ENCODE peak calls at places on chromosomes 16 and 17, in seven cellular contexts. M is CD8-positive, alpha-beta T cell; U is heart right ventricle; E is AG04450; Y is body of pancreas; Q is transverse colon; N is upper lobe of right lung. S is an unnamed sample.

GRCh38 chr16:78770353-78771091 is 671.1 kb downstream of the WWOX start:
- DNase-seq in E (no peak), U (peak), M (peak), Q (peak), N (peak), Y (peak), S (peak)

GRCh38 chr17:41360291-41360995 is 9.2 kb downstream of the KRT33B start:
- DNase-seq in N (no peak), Q (no peak), M (no peak), U (no peak), E (no peak), Y (no peak), S (no peak)

GRCh38 chr16:84643180-84643583 is 5.1 kb upstream of the KLHL36 start:
- DNase-seq in Y (peak), U (peak), N (peak), Q (peak), M (no peak), E (peak), S (peak)

GRCh38 chr17:47895254-47895855 is 681 bp upstream of the SP2 start:
- DNase-seq in Y (peak), E (no peak), U (no peak), M (no peak), Q (peak), N (peak), S (peak)

GRCh38 chr17:20066253-20066652 is 57.1 kb downstream of the SPECC1 start:
- DNase-seq in M (no peak), N (no peak), Y (peak), Q (no peak), U (peak), E (peak), S (no peak)

GRCh38 chr17:1485311-1485747 is 7.2 kb downstream of the MYO1C start:
- DNase-seq in E (no peak), U (peak), M (peak), N (peak), Y (peak), Q (peak), S (peak)

GRCh38 chr17:57553991-57554825 is 190.9 kb downstream of the CCDC182 start:
- DNase-seq in U (no peak), N (no peak), Y (no peak), M (no peak), Q (peak), E (no peak), S (peak)

GRCh38 chr16:85017151-85017550 is 5.8 kb upstream of the ZDHHC7 start:
- DNase-seq in Q (no peak), M (no peak), U (no peak), N (no peak), Y (no peak), E (no peak), S (peak)

GRCh38 chr16:5062790-5063765 is 2.7 kb downstream of the C16orf89 start:
- DNase-seq in Y (no peak), U (no peak), Q (no peak), E (no peak), N (peak), M (no peak), S (no peak)

GRCh38 chr16:49598386-49599170 is 225.0 kb downstream of the C16orf78 start:
- DNase-seq in Q (no peak), Y (no peak), N (peak), M (no peak), E (no peak), U (no peak), S (no peak)

GRCh38 chr17:44769230-44769629 is 10.4 kb downstream of the ADAM11 start:
- DNase-seq in M (no peak), Q (no peak), Y (no peak), U (no peak), E (no peak), N (no peak), S (no peak)

DNA sequence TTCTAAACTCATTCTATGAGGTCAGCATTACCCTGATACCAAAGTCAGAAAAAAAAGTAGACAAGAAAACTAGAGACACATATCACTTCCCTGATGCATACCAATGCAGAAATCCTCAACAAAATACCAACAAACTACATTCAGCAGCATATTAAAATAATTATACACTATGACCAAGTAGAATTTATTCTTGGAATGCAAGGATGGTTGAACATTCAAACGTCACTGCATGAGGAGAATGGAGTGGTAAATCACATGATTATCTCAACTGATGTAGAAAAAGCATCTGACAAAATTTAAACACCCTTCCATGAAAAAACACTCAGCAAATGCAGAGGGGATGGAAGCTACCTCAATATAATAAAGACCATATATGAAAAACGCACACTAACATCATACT is 155.0 kb upstream of the KCNJ18 start:
- DNase-seq in E (no peak), M (no peak), Q (no peak), U (no peak), Y (no peak), N (no peak), S (no peak)
- H3K4me3 ChIP-seq in E (no peak), M (no peak), Q (no peak), U (no peak), Y (no peak), N (no peak), S (no peak)

GRCh38 chr17:76560877-76561221 is 21.0 kb downstream of the PRCD start:
- DNase-seq in N (no peak), Y (no peak), E (no peak), M (no peak), Q (no peak), U (no peak), S (no peak)
- H3K27ac ChIP-seq in N (peak), Y (peak), E (no peak), M (peak), Q (peak), U (peak), S (peak)

GRCh38 chr17:48995332-48995870 is 1.8 kb upstream of the IGF2BP1 start:
- DNase-seq in N (no peak), U (no peak), M (no peak), Y (no peak), Q (no peak), E (no peak), S (no peak)
- H3K4me3 ChIP-seq in N (no peak), U (no peak), M (no peak), Y (no peak), Q (no peak), E (peak), S (no peak)

GRCh38 chr17:17063546-17064122 is 21.4 kb downstream of the MPRIP start:
- DNase-seq in E (no peak), Y (peak), Q (peak), N (peak), M (peak), U (peak), S (peak)

GRCh38 chr17:17064322-17064721 is 22.1 kb downstream of the MPRIP start:
- DNase-seq in M (no peak), Q (peak), N (no peak), Y (no peak), U (no peak), E (no peak), S (no peak)

GRCh38 chr17:17069849-17070248 is 27.6 kb downstream of the MPRIP start:
- DNase-seq in M (no peak), Y (no peak), U (no peak), E (no peak), N (no peak), Q (no peak), S (no peak)

GRCh38 chr17:17070931-17071330 is 28.7 kb downstream of the MPRIP start:
- DNase-seq in Q (peak), N (peak), Y (no peak), E (no peak), M (no peak), U (no peak), S (no peak)

DNA sequence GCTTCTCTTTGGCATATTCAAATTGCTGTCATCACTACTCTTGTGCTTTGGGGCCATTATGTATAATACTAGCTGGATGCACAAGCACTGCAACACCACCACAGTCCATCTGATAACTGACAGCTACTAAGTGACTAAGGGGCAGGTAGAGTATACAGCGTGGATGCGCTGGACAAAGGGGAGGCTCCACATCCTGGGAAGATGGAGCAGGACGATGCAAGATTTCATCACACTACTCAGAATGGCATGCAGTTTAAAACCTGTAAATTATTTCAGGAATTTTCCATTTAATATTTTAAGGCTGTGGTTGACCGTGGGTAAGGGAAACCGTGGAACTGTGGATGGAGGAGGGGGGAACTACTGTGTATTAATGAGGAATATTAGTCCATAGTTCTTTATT is 25.0 kb downstream of the MPRIP start:
- DNase-seq in Q (no peak), N (peak), E (no peak), M (no peak), U (no peak), Y (peak), S (no peak)
- H3K27ac ChIP-seq in Q (peak), N (no peak), E (peak), M (no peak), U (no peak), Y (no peak), S (no peak)

GRCh38 chr16:12695454-12695853 is 108.2 kb downstream of the CPPED1 start:
- DNase-seq in E (no peak), U (no peak), M (no peak), N (no peak), Q (no peak), Y (no peak), S (no peak)

GRCh38 chr16:12685806-12686205 is 117.9 kb downstream of the CPPED1 start:
- DNase-seq in N (no peak), U (no peak), Y (no peak), Q (no peak), M (no peak), E (no peak), S (peak)

GRCh38 chr16:12688972-12689850 is 114.5 kb downstream of the CPPED1 start:
- DNase-seq in U (no peak), N (no peak), Q (no peak), E (no peak), M (peak), Y (no peak), S (no peak)

GRCh38 chr16:12690024-12690423 is 113.7 kb downstream of the CPPED1 start:
- DNase-seq in M (no peak), U (no peak), Q (no peak), N (no peak), Y (no peak), E (no peak), S (no peak)
- H3K4me3 ChIP-seq in M (no peak), U (no peak), Q (no peak), N (no peak), Y (no peak), E (no peak), S (no peak)

GRCh38 chr17:349666-350065 is 2.9 kb downstream of the RPH3AL start:
- DNase-seq in Q (no peak), E (no peak), M (no peak), Y (no peak), U (no peak), N (peak), S (no peak)

GRCh38 chr17:347309-347708 is 5.3 kb downstream of the RPH3AL start:
- DNase-seq in U (no peak), E (no peak), Y (no peak), M (no peak), N (peak), Q (no peak), S (no peak)

GRCh38 chr17:348012-348411 is 4.6 kb downstream of the RPH3AL start:
- DNase-seq in E (no peak), Q (no peak), U (no peak), N (no peak), Y (no peak), M (no peak), S (no peak)

GRCh38 chr17:350706-351435 is 1.7 kb downstream of the RPH3AL start:
- DNase-seq in M (no peak), N (peak), Q (peak), U (peak), Y (peak), E (no peak), S (peak)

GRCh38 chr17:348692-349425 is 3.7 kb downstream of the RPH3AL start:
- DNase-seq in N (peak), Y (peak), U (no peak), E (no peak), M (no peak), Q (peak), S (peak)
- H3K27ac ChIP-seq in N (peak), Y (peak), U (peak), E (no peak), M (no peak), Q (peak), S (peak)

DNA sequence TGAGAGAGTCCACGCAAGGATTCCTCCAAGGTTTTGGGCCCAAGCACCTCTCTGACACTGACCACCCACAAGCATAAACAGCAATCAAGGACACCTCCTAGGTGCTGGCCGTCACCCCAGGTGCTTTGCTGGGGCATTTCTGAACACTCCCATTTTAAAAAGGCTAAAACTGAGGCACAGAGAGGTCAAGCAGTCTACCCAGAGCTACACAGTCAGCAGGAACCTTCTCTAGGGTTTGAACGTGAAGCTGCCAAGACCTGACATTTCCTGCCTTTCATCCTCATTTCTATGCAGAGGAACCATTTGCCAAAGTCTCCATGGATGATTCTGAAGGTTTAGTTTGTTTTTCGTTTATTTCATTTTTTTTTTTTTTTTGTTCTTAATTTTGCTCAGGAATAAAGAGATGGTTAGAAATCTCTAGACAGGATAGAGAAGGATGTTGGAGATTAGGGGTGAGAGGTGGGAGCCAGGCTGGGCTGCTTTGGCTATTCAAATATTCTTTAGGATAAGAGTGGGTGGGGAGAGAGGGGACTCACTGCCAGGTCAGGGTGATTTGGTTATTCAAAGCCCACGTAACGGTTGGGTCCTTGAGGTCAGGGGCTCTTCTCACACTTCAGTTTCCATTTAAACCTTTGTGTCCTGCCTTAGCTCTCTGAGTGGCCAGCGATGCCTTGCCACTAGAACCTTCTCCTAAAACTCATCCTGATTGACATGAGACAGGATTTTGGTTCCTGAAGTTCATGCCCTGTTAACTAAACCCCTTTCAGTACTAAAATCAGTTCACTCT is 6.2 kb downstream of the PLCG2 start:
- DNase-seq in Q (peak), Y (no peak), E (no peak), U (no peak), M (no peak), N (no peak), S (no peak)
- H3K4me3 ChIP-seq in Q (no peak), Y (no peak), E (no peak), U (no peak), M (no peak), N (no peak), S (no peak)

GRCh38 chr17:75326587-75326955 is 37.3 kb upstream of the SLC25A19 start:
- DNase-seq in N (no peak), U (no peak), Y (no peak), Q (no peak), M (no peak), E (no peak), S (no peak)

GRCh38 chr17:75323043-75323591 is 33.9 kb upstream of the SLC25A19 start:
- DNase-seq in M (peak), E (peak), N (peak), U (peak), Y (peak), Q (peak), S (peak)

GRCh38 chr17:75327757-75328156 is 38.5 kb upstream of the SLC25A19 start:
- DNase-seq in U (no peak), E (no peak), Y (no peak), N (no peak), M (no peak), Q (no peak), S (no peak)

GRCh38 chr17:75325827-75326586 is 36.8 kb upstream of the SLC25A19 start:
- DNase-seq in E (no peak), M (no peak), Q (no peak), Y (no peak), U (no peak), N (peak), S (no peak)

GRCh38 chr17:75325348-75325747 is 36.1 kb upstream of the SLC25A19 start:
- DNase-seq in E (no peak), M (no peak), Y (no peak), Q (no peak), N (peak), U (no peak), S (no peak)
- H3K27ac ChIP-seq in E (no peak), M (no peak), Y (no peak), Q (peak), N (peak), U (peak), S (peak)

GRCh38 chr17:39306509-39307212 is 80.9 kb upstream of the STAC2 start:
- DNase-seq in Y (no peak), Q (no peak), U (no peak), M (no peak), N (no peak), E (no peak), S (no peak)
- H3K4me3 ChIP-seq in Y (no peak), Q (no peak), U (no peak), M (no peak), N (no peak), E (no peak), S (no peak)

S was measured in lower lobe of right lung.